ENCODE peak calls at places on chromosomes 7 and 10, in five cellular contexts. One of them, this sample, is unnamed.

GRCh38 chr7:8442814-8443304 is 9.4 kb downstream of the NXPH1 start:
- DNase-seq in Ammon's horn: peak; percentile 53
- DNase-seq in AG09309: no peak
- DNase-seq in ecto neural progenitor cell: peak; percentile 93
- DNase-seq in stimulated activated CD8-positive, alpha-beta memory T cell treated with anti-CD3 and anti-CD28 coated beads, Interleukin-7, amount 100 ng/mL, for 1 hour: peak; percentile 14
- DNase-seq in this sample: no peak

GRCh38 chr7:98831641-98832221 is 38.1 kb downstream of the TMEM130 start:
- DNase-seq in Ammon's horn: no peak
- DNase-seq in AG09309: no peak
- DNase-seq in ecto neural progenitor cell: no peak
- DNase-seq in stimulated activated CD8-positive, alpha-beta memory T cell treated with anti-CD3 and anti-CD28 coated beads, Interleukin-7, amount 100 ng/mL, for 1 hour: peak; percentile 5
- DNase-seq in this sample: no peak

GRCh38 chr10:80599424-80599847 is 61.7 kb downstream of the SH2D4B start:
- DNase-seq in Ammon's horn: peak; percentile 66
- DNase-seq in AG09309: no peak
- DNase-seq in ecto neural progenitor cell: peak; percentile 84
- DNase-seq in stimulated activated CD8-positive, alpha-beta memory T cell treated with anti-CD3 and anti-CD28 coated beads, Interleukin-7, amount 100 ng/mL, for 1 hour: no peak
- DNase-seq in this sample: peak; percentile 59

GRCh38 chr7:47658886-47659635 is 77.2 kb upstream of the TNS3 start:
- DNase-seq in Ammon's horn: no peak
- DNase-seq in AG09309: no peak
- DNase-seq in ecto neural progenitor cell: no peak
- DNase-seq in stimulated activated CD8-positive, alpha-beta memory T cell treated with anti-CD3 and anti-CD28 coated beads, Interleukin-7, amount 100 ng/mL, for 1 hour: no peak
- DNase-seq in this sample: no peak

GRCh38 chr10:116766241-116767198 is 24.2 kb upstream of the HSPA12A start:
- DNase-seq in Ammon's horn: no peak
- DNase-seq in AG09309: no peak
- DNase-seq in ecto neural progenitor cell: no peak
- DNase-seq in stimulated activated CD8-positive, alpha-beta memory T cell treated with anti-CD3 and anti-CD28 coated beads, Interleukin-7, amount 100 ng/mL, for 1 hour: no peak
- DNase-seq in this sample: no peak

GRCh38 chr10:34651796-34652195 is 163.3 kb downstream of the PARD3 start:
- DNase-seq in Ammon's horn: no peak
- DNase-seq in AG09309: no peak
- DNase-seq in ecto neural progenitor cell: no peak
- DNase-seq in stimulated activated CD8-positive, alpha-beta memory T cell treated with anti-CD3 and anti-CD28 coated beads, Interleukin-7, amount 100 ng/mL, for 1 hour: no peak
- DNase-seq in this sample: no peak

GRCh38 chr7:6350057-6350752 is 77.8 kb upstream of the CYTH3 start:
- DNase-seq in Ammon's horn: no peak
- DNase-seq in AG09309: no peak
- DNase-seq in ecto neural progenitor cell: no peak
- DNase-seq in stimulated activated CD8-positive, alpha-beta memory T cell treated with anti-CD3 and anti-CD28 coated beads, Interleukin-7, amount 100 ng/mL, for 1 hour: no peak
- DNase-seq in this sample: no peak

GRCh38 chr7:116324582-116324981 is 114.2 kb downstream of the TES start:
- DNase-seq in Ammon's horn: no peak
- DNase-seq in AG09309: no peak
- DNase-seq in ecto neural progenitor cell: no peak
- DNase-seq in stimulated activated CD8-positive, alpha-beta memory T cell treated with anti-CD3 and anti-CD28 coated beads, Interleukin-7, amount 100 ng/mL, for 1 hour: no peak
- DNase-seq in this sample: no peak

GRCh38 chr10:26448706-26449435 is 10.7 kb downstream of the APBB1IP start:
- DNase-seq in Ammon's horn: no peak
- DNase-seq in AG09309: no peak
- DNase-seq in ecto neural progenitor cell: no peak
- DNase-seq in stimulated activated CD8-positive, alpha-beta memory T cell treated with anti-CD3 and anti-CD28 coated beads, Interleukin-7, amount 100 ng/mL, for 1 hour: peak; percentile 35
- DNase-seq in this sample: no peak

GRCh38 chr7:593324-594115 is 73.9 kb upstream of the PDGFA start:
- DNase-seq in Ammon's horn: no peak
- DNase-seq in AG09309: no peak
- DNase-seq in ecto neural progenitor cell: no peak
- DNase-seq in stimulated activated CD8-positive, alpha-beta memory T cell treated with anti-CD3 and anti-CD28 coated beads, Interleukin-7, amount 100 ng/mL, for 1 hour: no peak
- DNase-seq in this sample: no peak

GRCh38 chr7:129308047-129308446 is 83.2 kb downstream of the AHCYL2 start:
- DNase-seq in Ammon's horn: peak; percentile 39
- DNase-seq in AG09309: no peak
- DNase-seq in ecto neural progenitor cell: no peak
- DNase-seq in stimulated activated CD8-positive, alpha-beta memory T cell treated with anti-CD3 and anti-CD28 coated beads, Interleukin-7, amount 100 ng/mL, for 1 hour: no peak
- DNase-seq in this sample: no peak

GRCh38 chr7:47501406-47501805 is 80.5 kb downstream of the TNS3 start:
- DNase-seq in Ammon's horn: no peak
- DNase-seq in AG09309: no peak
- DNase-seq in ecto neural progenitor cell: no peak
- DNase-seq in stimulated activated CD8-positive, alpha-beta memory T cell treated with anti-CD3 and anti-CD28 coated beads, Interleukin-7, amount 100 ng/mL, for 1 hour: no peak
- DNase-seq in this sample: peak; percentile 80

GRCh38 chr10:108616559-108617285 is 1306.6 kb downstream of the XPNPEP1 start:
- DNase-seq in Ammon's horn: no peak
- DNase-seq in AG09309: no peak
- DNase-seq in ecto neural progenitor cell: no peak
- DNase-seq in stimulated activated CD8-positive, alpha-beta memory T cell treated with anti-CD3 and anti-CD28 coated beads, Interleukin-7, amount 100 ng/mL, for 1 hour: no peak
- DNase-seq in this sample: no peak

GRCh38 chr7:157335256-157335655 is 1.5 kb upstream of the DNAJB6 start:
- DNase-seq in Ammon's horn: no peak
- DNase-seq in AG09309: no peak
- DNase-seq in ecto neural progenitor cell: no peak
- DNase-seq in stimulated activated CD8-positive, alpha-beta memory T cell treated with anti-CD3 and anti-CD28 coated beads, Interleukin-7, amount 100 ng/mL, for 1 hour: no peak
- DNase-seq in this sample: no peak

GRCh38 chr7:7773334-7774308 is 55.2 kb upstream of the RPA3 start:
- DNase-seq in Ammon's horn: no peak
- DNase-seq in AG09309: no peak
- DNase-seq in ecto neural progenitor cell: no peak
- DNase-seq in stimulated activated CD8-positive, alpha-beta memory T cell treated with anti-CD3 and anti-CD28 coated beads, Interleukin-7, amount 100 ng/mL, for 1 hour: no peak
- DNase-seq in this sample: no peak

GRCh38 chr10:4595920-4596319 is 230.1 kb upstream of the AKR1E2 start:
- DNase-seq in Ammon's horn: no peak
- DNase-seq in AG09309: peak; percentile 11
- DNase-seq in ecto neural progenitor cell: no peak
- DNase-seq in stimulated activated CD8-positive, alpha-beta memory T cell treated with anti-CD3 and anti-CD28 coated beads, Interleukin-7, amount 100 ng/mL, for 1 hour: no peak
- DNase-seq in this sample: no peak

GRCh38 chr10:4046722-4047354 is 261.8 kb upstream of the KLF6 start:
- DNase-seq in Ammon's horn: no peak
- DNase-seq in AG09309: no peak
- DNase-seq in ecto neural progenitor cell: no peak
- DNase-seq in stimulated activated CD8-positive, alpha-beta memory T cell treated with anti-CD3 and anti-CD28 coated beads, Interleukin-7, amount 100 ng/mL, for 1 hour: no peak
- DNase-seq in this sample: no peak

GRCh38 chr7:44463169-44463808 is 27.2 kb downstream of the NUDCD3 start:
- DNase-seq in Ammon's horn: no peak
- DNase-seq in AG09309: no peak
- DNase-seq in ecto neural progenitor cell: no peak
- DNase-seq in stimulated activated CD8-positive, alpha-beta memory T cell treated with anti-CD3 and anti-CD28 coated beads, Interleukin-7, amount 100 ng/mL, for 1 hour: no peak
- DNase-seq in this sample: no peak

GRCh38 chr7:107843184-107843583 is 40.2 kb upstream of the SLC26A3 start:
- DNase-seq in Ammon's horn: no peak
- DNase-seq in AG09309: no peak
- DNase-seq in ecto neural progenitor cell: no peak
- DNase-seq in stimulated activated CD8-positive, alpha-beta memory T cell treated with anti-CD3 and anti-CD28 coated beads, Interleukin-7, amount 100 ng/mL, for 1 hour: no peak
- DNase-seq in this sample: no peak

GRCh38 chr7:104963991-104964385 is 50.0 kb upstream of the KMT2E start:
- DNase-seq in Ammon's horn: no peak
- DNase-seq in AG09309: no peak
- DNase-seq in ecto neural progenitor cell: no peak
- DNase-seq in stimulated activated CD8-positive, alpha-beta memory T cell treated with anti-CD3 and anti-CD28 coated beads, Interleukin-7, amount 100 ng/mL, for 1 hour: no peak
- DNase-seq in this sample: no peak

GRCh38 chr10:119205926-119206602 is 1.3 kb upstream of the GRK5 start:
- DNase-seq in Ammon's horn: peak; percentile 48
- DNase-seq in AG09309: no peak
- DNase-seq in ecto neural progenitor cell: no peak
- DNase-seq in stimulated activated CD8-positive, alpha-beta memory T cell treated with anti-CD3 and anti-CD28 coated beads, Interleukin-7, amount 100 ng/mL, for 1 hour: peak; percentile 16
- DNase-seq in this sample: no peak

GRCh38 chr7:147279951-147280350 is 1163.3 kb downstream of the CNTNAP2 start:
- DNase-seq in Ammon's horn: peak; percentile 58
- DNase-seq in AG09309: no peak
- DNase-seq in ecto neural progenitor cell: no peak
- DNase-seq in stimulated activated CD8-positive, alpha-beta memory T cell treated with anti-CD3 and anti-CD28 coated beads, Interleukin-7, amount 100 ng/mL, for 1 hour: no peak
- DNase-seq in this sample: no peak

GRCh38 chr7:16428672-16429071 is 7.3 kb upstream of the CRPPA start:
- DNase-seq in Ammon's horn: no peak
- DNase-seq in AG09309: peak; percentile 38
- DNase-seq in ecto neural progenitor cell: no peak
- DNase-seq in stimulated activated CD8-positive, alpha-beta memory T cell treated with anti-CD3 and anti-CD28 coated beads, Interleukin-7, amount 100 ng/mL, for 1 hour: no peak
- DNase-seq in this sample: no peak

GRCh38 chr7:39406464-39406863 is 159.7 kb upstream of the YAE1 start:
- DNase-seq in Ammon's horn: no peak
- DNase-seq in AG09309: no peak
- DNase-seq in ecto neural progenitor cell: no peak
- DNase-seq in stimulated activated CD8-positive, alpha-beta memory T cell treated with anti-CD3 and anti-CD28 coated beads, Interleukin-7, amount 100 ng/mL, for 1 hour: no peak
- DNase-seq in this sample: no peak

GRCh38 chr7:115328018-115328417 is 406.1 kb downstream of the MDFIC start:
- DNase-seq in Ammon's horn: no peak
- DNase-seq in AG09309: no peak
- DNase-seq in ecto neural progenitor cell: no peak
- DNase-seq in stimulated activated CD8-positive, alpha-beta memory T cell treated with anti-CD3 and anti-CD28 coated beads, Interleukin-7, amount 100 ng/mL, for 1 hour: no peak
- DNase-seq in this sample: no peak

GRCh38 chr10:120460776-120461175 is 3.7 kb downstream of the PLPP4 start:
- DNase-seq in Ammon's horn: no peak
- DNase-seq in AG09309: peak; percentile 97
- DNase-seq in ecto neural progenitor cell: no peak
- DNase-seq in stimulated activated CD8-positive, alpha-beta memory T cell treated with anti-CD3 and anti-CD28 coated beads, Interleukin-7, amount 100 ng/mL, for 1 hour: no peak
- DNase-seq in this sample: peak; percentile 28

GRCh38 chr10:118808601-118809371 is 54.0 kb upstream of the CACUL1 start:
- DNase-seq in Ammon's horn: no peak
- DNase-seq in AG09309: no peak
- DNase-seq in ecto neural progenitor cell: no peak
- DNase-seq in stimulated activated CD8-positive, alpha-beta memory T cell treated with anti-CD3 and anti-CD28 coated beads, Interleukin-7, amount 100 ng/mL, for 1 hour: no peak
- DNase-seq in this sample: no peak

GRCh38 chr7:119664601-119665000 is 608.4 kb upstream of the KCND2 start:
- DNase-seq in Ammon's horn: no peak
- DNase-seq in AG09309: no peak
- DNase-seq in ecto neural progenitor cell: no peak
- DNase-seq in stimulated activated CD8-positive, alpha-beta memory T cell treated with anti-CD3 and anti-CD28 coated beads, Interleukin-7, amount 100 ng/mL, for 1 hour: no peak
- DNase-seq in this sample: peak; percentile 32

GRCh38 chr10:116269612-116270011 is 3.4 kb downstream of the GFRA1 start:
- DNase-seq in Ammon's horn: no peak
- DNase-seq in AG09309: no peak
- DNase-seq in ecto neural progenitor cell: no peak
- DNase-seq in stimulated activated CD8-positive, alpha-beta memory T cell treated with anti-CD3 and anti-CD28 coated beads, Interleukin-7, amount 100 ng/mL, for 1 hour: no peak
- DNase-seq in this sample: no peak

GRCh38 chr10:782751-783648 is 93.5 kb upstream of the DIP2C start:
- DNase-seq in Ammon's horn: no peak
- DNase-seq in AG09309: no peak
- DNase-seq in ecto neural progenitor cell: peak; percentile 45
- DNase-seq in stimulated activated CD8-positive, alpha-beta memory T cell treated with anti-CD3 and anti-CD28 coated beads, Interleukin-7, amount 100 ng/mL, for 1 hour: no peak
- DNase-seq in this sample: no peak

GRCh38 chr7:74292757-74293576 is 3.8 kb downstream of the CLIP2 start:
- DNase-seq in Ammon's horn: no peak
- DNase-seq in AG09309: no peak
- DNase-seq in ecto neural progenitor cell: no peak
- DNase-seq in stimulated activated CD8-positive, alpha-beta memory T cell treated with anti-CD3 and anti-CD28 coated beads, Interleukin-7, amount 100 ng/mL, for 1 hour: no peak
- DNase-seq in this sample: no peak

GRCh38 chr7:1963575-1963974 is 269.2 kb downstream of the MAD1L1 start:
- DNase-seq in Ammon's horn: no peak
- DNase-seq in AG09309: no peak
- DNase-seq in ecto neural progenitor cell: no peak
- DNase-seq in stimulated activated CD8-positive, alpha-beta memory T cell treated with anti-CD3 and anti-CD28 coated beads, Interleukin-7, amount 100 ng/mL, for 1 hour: no peak
- DNase-seq in this sample: no peak

GRCh38 chr7:3432916-3433315 is 131.9 kb downstream of the SDK1 start:
- DNase-seq in Ammon's horn: no peak
- DNase-seq in AG09309: no peak
- DNase-seq in ecto neural progenitor cell: no peak
- DNase-seq in stimulated activated CD8-positive, alpha-beta memory T cell treated with anti-CD3 and anti-CD28 coated beads, Interleukin-7, amount 100 ng/mL, for 1 hour: no peak
- DNase-seq in this sample: no peak

GRCh38 chr7:106176414-106177294 is 64.5 kb upstream of the SYPL1 start:
- DNase-seq in Ammon's horn: peak; percentile 90
- DNase-seq in AG09309: no peak
- DNase-seq in ecto neural progenitor cell: peak; percentile 91
- DNase-seq in stimulated activated CD8-positive, alpha-beta memory T cell treated with anti-CD3 and anti-CD28 coated beads, Interleukin-7, amount 100 ng/mL, for 1 hour: peak; percentile 53
- DNase-seq in this sample: peak; percentile 75

GRCh38 chr10:91745086-91745831 is 53.0 kb upstream of the TNKS2 start:
- DNase-seq in Ammon's horn: no peak
- DNase-seq in AG09309: no peak
- DNase-seq in ecto neural progenitor cell: peak; percentile 60
- DNase-seq in stimulated activated CD8-positive, alpha-beta memory T cell treated with anti-CD3 and anti-CD28 coated beads, Interleukin-7, amount 100 ng/mL, for 1 hour: no peak
- DNase-seq in this sample: peak; percentile 40

GRCh38 chr7:24706211-24707165 is 50.8 kb downstream of the GSDME start:
- DNase-seq in Ammon's horn: no peak
- DNase-seq in AG09309: no peak
- DNase-seq in ecto neural progenitor cell: no peak
- DNase-seq in stimulated activated CD8-positive, alpha-beta memory T cell treated with anti-CD3 and anti-CD28 coated beads, Interleukin-7, amount 100 ng/mL, for 1 hour: no peak
- DNase-seq in this sample: no peak